ENCODE peak calls at places on chromosomes 11 and 22, in five cellular contexts. T is right lobe of liver, L is bronchial epithelial cell, K is RWPE1, J is sigmoid colon. E is an unnamed sample.

GRCh38 chr11:104968365-104968855 is at the start of gene CASP4:
- DNase-seq in T (no peak), L (peak; percentile 93), K (peak; percentile 64), J (no peak), E (no peak)

GRCh38 chr11:115135936-115136335 is 368.3 kb downstream of the CADM1 start:
- DNase-seq in T (no peak), L (no peak), K (no peak), J (no peak), E (no peak)

GRCh38 chr22:47884200-47884599 is 1121.8 kb downstream of the TBC1D22A start:
- DNase-seq in T (no peak), L (no peak), K (no peak), J (no peak), E (no peak)

GRCh38 chr22:24730864-24731263 is 43.7 kb downstream of the PIWIL3 start:
- DNase-seq in T (no peak), L (no peak), K (no peak), J (no peak), E (no peak)

GRCh38 chr11:77386178-77386577 is 84.7 kb upstream of the GDPD4 start:
- DNase-seq in T (no peak), L (no peak), K (no peak), J (no peak), E (no peak)

GRCh38 chr11:87463486-87464102 is 425.9 kb downstream of the TMEM135 start:
- DNase-seq in T (no peak), L (peak; percentile 68), K (peak; percentile 51), J (no peak), E (no peak)

GRCh38 chr11:67367014-67367835 is 6.2 kb downstream of the CLCF1 start:
- DNase-seq in T (no peak), L (no peak), K (no peak), J (no peak), E (no peak)

GRCh38 chr11:123033895-123034294 is 28.0 kb downstream of the HSPA8 start:
- DNase-seq in T (no peak), L (no peak), K (no peak), J (no peak), E (no peak)

GRCh38 chr11:29783506-29783905 is 233.3 kb downstream of the KCNA4 start:
- DNase-seq in T (no peak), L (no peak), K (no peak), J (no peak), E (no peak)

GRCh38 chr22:41987276-41987675 is 11.3 kb upstream of the WBP2NL start:
- DNase-seq in T (no peak), L (no peak), K (no peak), J (no peak), E (no peak)

GRCh38 chr11:130448416-130449068 is at the start of gene ADAMTS15:
- DNase-seq in T (no peak), L (peak; percentile 72), K (peak; percentile 81), J (peak; percentile 91), E (peak; percentile 64)

GRCh38 chr11:85718991-85719807 is 33.2 kb upstream of the CCDC89 start:
- DNase-seq in T (no peak), L (peak; percentile 95), K (peak; percentile 75), J (peak; percentile 66), E (no peak)

GRCh38 chr11:27524155-27524554 is 17.6 kb upstream of the LIN7C start:
- DNase-seq in T (no peak), L (peak; percentile 71), K (peak; percentile 13), J (no peak), E (no peak)

GRCh38 chr22:27105142-27106025 is 448.0 kb downstream of the MIAT start:
- DNase-seq in T (no peak), L (peak; percentile 25), K (no peak), J (peak; percentile 96), E (no peak)

GRCh38 chr22:49925525-49926128 is 7.2 kb downstream of the CRELD2 start:
- DNase-seq in T (no peak), L (no peak), K (no peak), J (no peak), E (peak; percentile 87)

GRCh38 chr11:34659096-34659733 is 38.3 kb downstream of the EHF start:
- DNase-seq in T (no peak), L (no peak), K (no peak), J (no peak), E (no peak)

GRCh38 chr11:12968101-12968500 is 41.0 kb upstream of the RASSF10 start:
- DNase-seq in T (no peak), L (peak; percentile 82), K (peak; percentile 71), J (no peak), E (no peak)

GRCh38 chr11:12968836-12969235 is 40.3 kb upstream of the RASSF10 start:
- DNase-seq in T (no peak), L (peak; percentile 39), K (no peak), J (no peak), E (no peak)

GRCh38 chr11:12971955-12972354 is 37.2 kb upstream of the RASSF10 start:
- DNase-seq in T (no peak), L (no peak), K (no peak), J (no peak), E (no peak)

GRCh38 chr11:12975149-12975548 is 34.0 kb upstream of the RASSF10 start:
- DNase-seq in T (no peak), L (no peak), K (no peak), J (no peak), E (no peak)

GRCh38 chr11:12973529-12974181 is 35.5 kb upstream of the RASSF10 start:
- DNase-seq in T (no peak), L (no peak), K (no peak), J (no peak), E (no peak)
- TF ChIP-seq CTCF in T (no peak), L (no peak), K (no peak), J (no peak), E (no peak)

GRCh38 chr11:62592216-62592815 is 993 bp upstream of the TUT1 start:
- DNase-seq in T (no peak), L (no peak), K (no peak), J (no peak), E (no peak)

GRCh38 chr11:62593434-62594044 is 2.2 kb upstream of the TUT1 start:
- DNase-seq in T (peak; percentile 77), L (peak; percentile 70), K (peak; percentile 47), J (peak; percentile 90), E (peak; percentile 91)

GRCh38 chr11:62592989-62593421 is 1.7 kb upstream of the TUT1 start:
- DNase-seq in T (no peak), L (no peak), K (no peak), J (no peak), E (no peak)

GRCh38 chr11:62591448-62592215 is at the start of gene TUT1:
- DNase-seq in T (peak; percentile 97), L (peak; percentile 98), K (peak; percentile 89), J (peak; percentile 99), E (peak; percentile 98)

DNA sequence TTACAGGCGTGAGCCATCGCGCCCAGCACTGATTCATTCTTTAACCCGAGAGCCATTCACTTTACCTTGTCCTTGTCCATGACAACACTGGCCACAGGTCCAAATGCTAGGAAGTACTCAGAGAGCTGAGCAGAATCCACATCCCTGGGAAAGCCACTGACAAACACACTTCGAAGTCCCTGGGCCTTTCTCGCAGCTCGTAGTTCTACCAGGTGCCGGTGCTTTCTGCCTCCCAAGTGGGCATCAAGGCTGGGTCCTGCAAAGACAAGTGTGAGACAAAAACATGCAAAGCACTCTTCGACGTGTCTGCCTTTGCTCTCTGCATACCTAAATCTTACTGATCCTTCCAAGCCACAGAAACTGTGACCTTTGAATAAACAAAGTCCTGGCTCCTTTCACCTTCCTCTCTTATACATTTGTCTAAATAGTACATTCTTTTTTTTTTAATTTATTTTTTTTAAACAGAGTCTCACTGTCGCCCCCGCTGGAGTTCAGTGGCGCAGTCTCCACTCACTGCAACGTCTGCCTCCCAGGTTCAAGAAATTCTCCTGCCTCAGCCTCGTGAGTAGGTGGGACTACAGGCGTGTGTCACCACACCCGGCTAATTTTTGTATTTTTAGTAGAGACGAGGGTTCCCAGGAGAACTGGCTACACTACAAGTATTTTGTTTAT is 2.2 kb downstream of the TUT1 start:
- DNase-seq in T (no peak), L (no peak), K (no peak), J (no peak), E (peak; percentile 51)
- TF ChIP-seq CTCF in T (no peak), L (peak; percentile 24), K (peak; percentile 34), J (no peak), E (peak; percentile 40)

GRCh38 chr11:63534076-63534475 is 2.5 kb upstream of the PLAAT4 start:
- DNase-seq in T (no peak), L (no peak), K (no peak), J (no peak), E (no peak)

GRCh38 chr11:63532799-63533475 is 3.7 kb upstream of the PLAAT4 start:
- DNase-seq in T (no peak), L (no peak), K (no peak), J (no peak), E (no peak)

GRCh38 chr11:63534895-63535461 is 1.6 kb upstream of the PLAAT4 start:
- DNase-seq in T (no peak), L (no peak), K (no peak), J (no peak), E (peak; percentile 43)

GRCh38 chr11:63530021-63530420 is 6.6 kb upstream of the PLAAT4 start:
- DNase-seq in T (no peak), L (no peak), K (no peak), J (no peak), E (no peak)

DNA sequence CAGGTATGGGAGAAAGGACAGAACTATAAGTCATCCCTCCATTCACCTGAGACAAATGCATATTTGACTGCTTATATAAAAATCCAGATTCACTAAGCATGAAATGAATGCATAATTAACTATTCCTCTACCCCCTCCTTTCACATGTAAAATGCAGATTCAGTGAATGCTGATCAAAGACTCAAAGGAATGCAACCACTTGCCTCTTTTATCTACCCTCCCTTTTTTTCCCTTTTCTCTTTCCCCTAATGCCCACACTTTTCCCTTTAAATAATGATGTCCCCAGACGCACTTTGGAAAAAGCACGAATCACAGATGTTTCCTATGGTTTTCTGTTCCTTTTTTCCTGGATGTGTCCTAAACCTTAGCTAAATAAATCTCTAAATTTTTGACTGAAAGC is 4.5 kb upstream of the PLAAT4 start:
- DNase-seq in T (no peak), L (no peak), K (no peak), J (no peak), E (no peak)
- TF ChIP-seq CTCF in T (no peak), L (no peak), K (no peak), J (no peak), E (no peak)

DNA sequence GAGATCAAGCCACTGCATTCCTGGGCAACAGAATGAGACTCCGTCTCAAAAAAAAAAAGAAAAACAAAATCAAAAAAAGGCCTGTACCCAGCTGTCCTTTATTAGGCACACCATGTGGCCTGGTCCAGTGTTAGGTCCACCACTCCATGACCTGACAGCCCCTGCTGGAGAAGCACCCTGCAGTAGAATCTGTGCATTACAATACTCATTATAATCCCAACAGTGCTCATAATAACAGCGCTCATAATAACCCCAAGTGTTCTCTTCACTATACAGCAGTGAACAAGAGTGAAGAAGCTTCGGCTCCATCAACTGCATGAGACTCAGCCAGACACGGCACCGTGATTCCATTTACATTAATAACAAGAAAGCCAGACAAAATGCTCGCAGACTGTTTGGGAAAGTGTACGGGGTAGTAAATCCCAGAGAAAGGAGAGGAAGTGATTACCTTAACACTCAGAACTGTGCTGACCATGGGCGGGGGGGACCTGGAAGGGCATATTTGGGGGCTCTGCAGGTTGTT is 8.9 kb upstream of the EHD1 start:
- DNase-seq in T (no peak), L (no peak), K (no peak), J (no peak), E (no peak)
- TF ChIP-seq CTCF in T (no peak), L (no peak), K (no peak), J (no peak), E (no peak)